ENCODE peak calls at places on chromosomes 2 and 18, in four cellular contexts. C, R, E and F are unnamed samples.

GRCh38 chr2:111884592-111884964 is 585 bp upstream of the ANAPC1 start:
- DNase-seq in C (no peak), R (no peak), E (no peak), F (no peak)

GRCh38 chr2:149729575-149729974 is 142.0 kb upstream of the MMADHC start:
- DNase-seq in C (no peak), R (no peak), E (no peak), F (no peak)

GRCh38 chr2:205161156-205161555 is 521.1 kb upstream of the NRP2 start:
- DNase-seq in C (peak), R (peak), E (no peak), F (no peak)

GRCh38 chr18:54157646-54158045 is 66.8 kb downstream of the MBD2 start:
- DNase-seq in C (no peak), R (no peak), E (no peak), F (no peak)

GRCh38 chr2:190679813-190680591 is 31.1 kb downstream of the NAB1 start:
- DNase-seq in C (peak), R (peak), E (no peak), F (peak)

GRCh38 chr2:195022514-195022842 is 634.5 kb upstream of the SLC39A10 start:
- DNase-seq in C (no peak), R (no peak), E (no peak), F (no peak)

GRCh38 chr2:54050445-54050844 is 65.0 kb upstream of the ACYP2 start:
- DNase-seq in C (no peak), R (no peak), E (no peak), F (no peak)

GRCh38 chr18:2139676-2140075 is 431.6 kb downstream of the METTL4 start:
- DNase-seq in C (peak), R (no peak), E (peak), F (peak)

GRCh38 chr2:17156086-17156485 is 362.2 kb downstream of the RAD51AP2 start:
- DNase-seq in C (no peak), R (no peak), E (no peak), F (no peak)

GRCh38 chr2:134976074-134976702 is 57.6 kb downstream of the CCNT2 start:
- DNase-seq in C (no peak), R (no peak), E (no peak), F (no peak)

GRCh38 chr2:85409719-85410583 is at the start of gene CAPG:
- DNase-seq in C (no peak), R (no peak), E (no peak), F (peak)
- H3K4me3 ChIP-seq in C (no peak), R (no peak), E (no peak), F (peak)

DNA sequence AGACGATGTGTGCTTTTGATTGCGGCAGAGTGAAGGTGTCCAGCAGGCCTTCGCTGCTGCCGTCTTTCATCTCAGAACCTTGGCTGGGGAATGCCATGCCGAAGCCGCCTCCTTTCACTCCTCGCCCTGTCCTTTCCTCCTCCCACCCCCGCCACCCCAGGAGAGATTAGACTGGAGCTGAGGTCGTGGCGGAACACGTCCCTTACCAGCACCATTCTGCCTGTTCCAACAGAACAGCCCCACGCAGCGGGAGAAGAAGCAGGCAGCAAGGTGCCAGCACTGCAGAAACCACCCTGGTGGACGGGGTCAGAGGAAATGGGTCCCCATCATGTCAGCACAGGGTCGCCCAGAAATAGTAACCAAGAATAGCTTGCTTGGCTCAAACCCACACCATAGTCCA is 24.8 kb upstream of the RBM44 start:
- DNase-seq in C (no peak), R (no peak), E (no peak), F (no peak)
- H3K4me3 ChIP-seq in C (no peak), R (no peak), E (no peak), F (no peak)

GRCh38 chr2:73979686-73980085 is 5.0 kb upstream of the TET3 start:
- DNase-seq in C (peak), R (peak), E (peak), F (peak)

GRCh38 chr2:73982140-73982617 is 2.5 kb upstream of the TET3 start:
- DNase-seq in C (peak), R (peak), E (no peak), F (peak)

GRCh38 chr2:73981081-73981968 is 3.4 kb upstream of the TET3 start:
- DNase-seq in C (peak), R (no peak), E (no peak), F (peak)

GRCh38 chr2:73979021-73979420 is 5.7 kb upstream of the TET3 start:
- DNase-seq in C (no peak), R (no peak), E (no peak), F (no peak)

DNA sequence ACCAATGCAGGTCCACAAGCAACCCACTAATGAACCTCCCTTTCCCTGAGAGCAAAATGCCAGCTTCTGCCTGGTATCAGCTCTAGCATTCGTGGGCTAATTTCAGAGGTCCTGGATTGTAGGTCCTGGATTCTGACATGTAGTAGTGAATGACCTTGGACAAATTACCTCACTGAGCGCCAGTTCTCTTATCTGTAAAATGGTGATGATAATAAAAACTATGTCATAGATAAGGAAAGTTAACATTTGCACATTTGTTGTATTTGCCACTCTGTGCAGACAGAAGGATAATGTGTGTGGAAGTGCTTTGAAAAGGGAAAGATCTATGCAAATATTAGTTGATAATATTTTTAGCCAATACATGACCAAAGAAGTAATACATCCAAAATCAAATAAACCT is 4.1 kb upstream of the TET3 start:
- DNase-seq in C (no peak), R (no peak), E (no peak), F (no peak)
- H3K4me3 ChIP-seq in C (no peak), R (no peak), E (no peak), F (peak)

GRCh38 chr18:62409821-62410220 is 84.7 kb downstream of the TNFRSF11A start:
- DNase-seq in C (no peak), R (no peak), E (no peak), F (no peak)

GRCh38 chr18:62407660-62408059 is 82.5 kb downstream of the TNFRSF11A start:
- DNase-seq in C (no peak), R (no peak), E (no peak), F (no peak)

GRCh38 chr18:62418258-62418657 is 93.1 kb downstream of the TNFRSF11A start:
- DNase-seq in C (no peak), R (no peak), E (no peak), F (no peak)

GRCh38 chr18:62412248-62412979 is 87.3 kb downstream of the TNFRSF11A start:
- DNase-seq in C (no peak), R (no peak), E (no peak), F (no peak)

GRCh38 chr18:62413189-62413588 is 88.1 kb downstream of the TNFRSF11A start:
- DNase-seq in C (no peak), R (no peak), E (no peak), F (no peak)
- H3K4me3 ChIP-seq in C (no peak), R (no peak), E (no peak), F (no peak)

DNA sequence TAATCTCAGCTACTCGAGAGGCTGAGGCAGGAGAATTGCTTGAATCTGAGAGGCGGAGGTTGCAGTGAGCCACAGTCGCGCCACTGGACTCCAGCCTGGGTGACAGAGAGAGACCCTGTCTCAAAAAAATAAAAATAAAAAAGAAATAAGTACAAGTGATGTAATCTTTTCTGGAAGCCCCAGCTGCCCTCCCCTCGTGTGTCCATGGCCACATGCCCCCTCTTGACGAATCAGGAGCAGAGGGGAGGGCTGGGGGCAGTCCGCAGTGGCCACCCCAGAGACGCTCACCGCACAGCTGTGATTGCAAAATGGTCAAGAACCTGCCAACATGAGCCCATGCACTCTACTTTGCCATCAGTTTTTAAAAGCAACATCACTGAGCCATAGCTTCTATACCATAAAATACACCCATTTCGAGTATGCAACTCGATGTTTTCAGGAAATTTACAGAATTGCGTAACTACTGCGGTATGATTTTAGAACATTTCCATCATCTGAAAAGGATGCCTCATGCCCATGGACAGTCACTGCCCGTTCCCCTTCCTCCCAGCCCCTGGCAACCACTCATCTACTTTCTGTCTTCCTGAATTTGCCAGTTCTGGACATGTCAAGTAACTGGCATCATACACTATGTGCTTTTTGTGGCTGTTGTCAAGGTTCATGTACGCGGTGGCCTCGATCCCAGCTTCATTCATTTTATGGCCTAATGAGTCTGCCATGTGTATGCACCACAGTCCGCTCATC is 88.1 kb downstream of the NDUFA10 start:
- DNase-seq in C (peak), R (no peak), E (no peak), F (no peak)
- H3K4me3 ChIP-seq in C (no peak), R (no peak), E (no peak), F (no peak)

GRCh38 chr18:50310080-50310479 is 22.6 kb upstream of the CXXC1 start:
- DNase-seq in C (no peak), R (no peak), E (no peak), F (no peak)
- H3K4me3 ChIP-seq in C (no peak), R (no peak), E (no peak), F (no peak)

GRCh38 chr18:69755856-69756496 is 191.7 kb downstream of the CD226 start:
- DNase-seq in C (no peak), R (no peak), E (no peak), F (no peak)

GRCh38 chr18:69757733-69758132 is 189.9 kb downstream of the CD226 start:
- DNase-seq in C (peak), R (peak), E (peak), F (peak)

GRCh38 chr18:69758458-69758857 is 189.2 kb downstream of the CD226 start:
- DNase-seq in C (peak), R (peak), E (peak), F (peak)

GRCh38 chr18:69763002-69763401 is 184.7 kb downstream of the CD226 start:
- DNase-seq in C (no peak), R (no peak), E (no peak), F (no peak)

DNA sequence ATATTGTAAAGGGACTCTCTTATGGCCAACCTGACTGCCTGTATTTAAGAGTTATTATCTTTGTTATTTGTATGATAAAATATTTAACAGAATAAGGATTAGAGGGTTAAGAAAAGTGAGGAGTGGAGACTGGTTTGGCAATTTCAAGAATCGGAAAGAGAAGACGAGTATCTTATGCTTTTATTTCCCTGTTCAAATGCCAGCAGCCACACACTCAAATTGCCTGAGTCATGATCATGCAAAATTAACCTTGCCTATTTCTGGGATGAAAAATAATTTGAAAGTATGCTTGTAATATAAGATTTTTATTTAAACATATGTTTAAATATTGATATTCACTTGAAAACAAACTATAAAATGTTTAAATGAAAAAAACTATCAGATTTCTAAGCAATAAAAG is 188.6 kb downstream of the CD226 start:
- DNase-seq in C (peak), R (peak), E (peak), F (no peak)
- H3K4me3 ChIP-seq in C (no peak), R (no peak), E (no peak), F (no peak)

DNA sequence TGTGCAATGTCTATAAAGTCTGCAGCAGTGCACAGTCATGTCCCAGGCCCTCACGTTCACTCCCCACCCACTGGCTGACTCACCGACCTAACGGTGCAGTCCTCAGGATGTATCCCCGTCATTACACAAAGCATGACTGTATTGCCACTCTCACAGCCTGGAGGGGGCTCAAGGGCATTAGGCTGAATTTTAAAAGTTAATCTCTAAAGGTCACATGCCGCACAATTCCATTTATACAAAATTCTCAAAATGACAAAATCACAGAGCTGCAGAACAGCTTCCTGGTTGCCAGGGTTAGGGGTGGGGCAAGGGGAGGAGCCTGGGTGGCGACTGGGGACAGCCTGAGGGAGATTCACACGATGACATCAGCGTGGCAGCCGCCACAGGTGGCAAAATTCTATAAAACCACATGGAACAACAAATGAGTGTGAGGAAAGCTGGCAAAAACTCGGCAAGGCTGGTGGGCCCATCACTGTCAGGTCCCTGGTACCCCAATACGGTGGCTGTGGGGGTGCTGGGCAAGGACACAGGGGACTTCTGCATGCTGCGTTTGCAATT is 97.6 kb downstream of the NDUFA10 start:
- DNase-seq in C (peak), R (peak), E (peak), F (peak)
- H3K4me3 ChIP-seq in C (no peak), R (no peak), E (no peak), F (no peak)